ENCODE peak calls at places on chromosomes 4 and X, in nine cellular contexts. One of them, this sample, is unnamed. For H3K4me1, the result is how much of the 10 kb centered on the place peaks cover.

GRCh38 chr4:123452585-123452984 is 56.0 kb downstream of the SPRY1 start:
- DNase-seq in testis: peak
- DNase-seq in foreskin keratinocyte: peak
- DNase-seq in mucosa of descending colon: peak
- DNase-seq in lung: peak
- DNase-seq in IMR-90: peak
- DNase-seq in CD4-positive, CD25-positive, alpha-beta regulatory T cell: no peak
- DNase-seq in mesendoderm: no peak
- DNase-seq in spleen: no peak
- DNase-seq in this sample: peak

GRCh38 chr4:730511-730910 is 24.9 kb downstream of the PCGF3 start:
- DNase-seq in testis: no peak
- DNase-seq in foreskin keratinocyte: no peak
- DNase-seq in mucosa of descending colon: no peak
- DNase-seq in lung: no peak
- DNase-seq in IMR-90: no peak
- DNase-seq in CD4-positive, CD25-positive, alpha-beta regulatory T cell: no peak
- DNase-seq in mesendoderm: no peak
- DNase-seq in spleen: no peak
- DNase-seq in this sample: no peak

GRCh38 chr4:138996090-138996489 is 19.5 kb upstream of the NOCT start:
- DNase-seq in testis: no peak
- DNase-seq in foreskin keratinocyte: no peak
- DNase-seq in mucosa of descending colon: no peak
- DNase-seq in lung: no peak
- DNase-seq in IMR-90: no peak
- DNase-seq in CD4-positive, CD25-positive, alpha-beta regulatory T cell: no peak
- DNase-seq in mesendoderm: peak
- DNase-seq in spleen: no peak
- DNase-seq in this sample: no peak

GRCh38 chrX:53317365-53318069 is 36.1 kb upstream of the IQSEC2 start:
- DNase-seq in testis: peak
- DNase-seq in foreskin keratinocyte: no peak
- DNase-seq in mucosa of descending colon: peak
- DNase-seq in lung: peak
- DNase-seq in IMR-90: peak
- DNase-seq in CD4-positive, CD25-positive, alpha-beta regulatory T cell: peak
- DNase-seq in mesendoderm: peak
- DNase-seq in spleen: peak
- DNase-seq in this sample: no peak

GRCh38 chr4:57182132-57182874 is 72.1 kb upstream of the IGFBP7 start:
- DNase-seq in testis: peak
- DNase-seq in foreskin keratinocyte: no peak
- DNase-seq in mucosa of descending colon: peak
- DNase-seq in lung: no peak
- DNase-seq in IMR-90: no peak
- DNase-seq in CD4-positive, CD25-positive, alpha-beta regulatory T cell: no peak
- DNase-seq in mesendoderm: no peak
- DNase-seq in spleen: no peak
- DNase-seq in this sample: no peak

GRCh38 chr4:48340276-48340904 is 939 bp upstream of the SLAIN2 start:
- DNase-seq in testis: no peak
- DNase-seq in foreskin keratinocyte: peak
- DNase-seq in mucosa of descending colon: peak
- DNase-seq in lung: no peak
- DNase-seq in IMR-90: peak
- DNase-seq in CD4-positive, CD25-positive, alpha-beta regulatory T cell: no peak
- DNase-seq in mesendoderm: peak
- DNase-seq in spleen: no peak
- DNase-seq in this sample: no peak

GRCh38 chrX:40415675-40416074 is 165.1 kb upstream of the ATP6AP2 start:
- DNase-seq in testis: no peak
- DNase-seq in foreskin keratinocyte: no peak
- DNase-seq in mucosa of descending colon: no peak
- DNase-seq in lung: no peak
- DNase-seq in IMR-90: no peak
- DNase-seq in CD4-positive, CD25-positive, alpha-beta regulatory T cell: no peak
- DNase-seq in mesendoderm: no peak
- DNase-seq in spleen: no peak
- DNase-seq in this sample: no peak

GRCh38 chr4:63349674-63350025 is 1059.6 kb downstream of the TECRL start:
- DNase-seq in testis: peak
- DNase-seq in foreskin keratinocyte: no peak
- DNase-seq in mucosa of descending colon: no peak
- DNase-seq in lung: no peak
- DNase-seq in IMR-90: no peak
- DNase-seq in CD4-positive, CD25-positive, alpha-beta regulatory T cell: no peak
- DNase-seq in mesendoderm: no peak
- DNase-seq in spleen: no peak
- DNase-seq in this sample: no peak

GRCh38 chrX:87518504-87518903 is 902 bp downstream of the KLHL4 start:
- DNase-seq in testis: no peak
- DNase-seq in foreskin keratinocyte: no peak
- DNase-seq in mucosa of descending colon: no peak
- DNase-seq in lung: no peak
- DNase-seq in IMR-90: peak
- DNase-seq in CD4-positive, CD25-positive, alpha-beta regulatory T cell: no peak
- DNase-seq in mesendoderm: no peak
- DNase-seq in spleen: no peak
- DNase-seq in this sample: no peak

GRCh38 chr4:67885727-67886126 is 1.9 kb upstream of the TMPRSS11D start:
- DNase-seq in testis: no peak
- DNase-seq in foreskin keratinocyte: peak
- DNase-seq in mucosa of descending colon: no peak
- DNase-seq in lung: no peak
- DNase-seq in IMR-90: peak
- DNase-seq in CD4-positive, CD25-positive, alpha-beta regulatory T cell: no peak
- DNase-seq in mesendoderm: peak
- DNase-seq in spleen: no peak
- DNase-seq in this sample: peak

GRCh38 chr4:112173593-112174559 is 28.6 kb downstream of the FAM241A start:
- DNase-seq in testis: no peak
- DNase-seq in foreskin keratinocyte: peak
- DNase-seq in mucosa of descending colon: no peak
- DNase-seq in lung: no peak
- DNase-seq in IMR-90: no peak
- DNase-seq in CD4-positive, CD25-positive, alpha-beta regulatory T cell: no peak
- DNase-seq in mesendoderm: no peak
- DNase-seq in spleen: no peak
- DNase-seq in this sample: no peak

GRCh38 chr4:7828011-7828720 is 111.5 kb downstream of the AFAP1 start:
- DNase-seq in testis: peak
- DNase-seq in foreskin keratinocyte: peak
- DNase-seq in mucosa of descending colon: peak
- DNase-seq in lung: peak
- DNase-seq in IMR-90: peak
- DNase-seq in CD4-positive, CD25-positive, alpha-beta regulatory T cell: peak
- DNase-seq in mesendoderm: peak
- DNase-seq in spleen: no peak
- DNase-seq in this sample: peak

GRCh38 chr4:122679946-122680345 is 52.6 kb upstream of the BBS12 start:
- DNase-seq in testis: no peak
- DNase-seq in foreskin keratinocyte: no peak
- DNase-seq in mucosa of descending colon: no peak
- DNase-seq in lung: no peak
- DNase-seq in IMR-90: peak
- DNase-seq in CD4-positive, CD25-positive, alpha-beta regulatory T cell: no peak
- DNase-seq in mesendoderm: no peak
- DNase-seq in spleen: no peak
- DNase-seq in this sample: no peak

GRCh38 chr4:22692736-22693135 is at the start of gene GBA3:
- DNase-seq in testis: no peak
- DNase-seq in foreskin keratinocyte: no peak
- DNase-seq in mucosa of descending colon: peak
- DNase-seq in lung: no peak
- DNase-seq in IMR-90: no peak
- DNase-seq in CD4-positive, CD25-positive, alpha-beta regulatory T cell: no peak
- DNase-seq in mesendoderm: peak
- DNase-seq in spleen: no peak
- DNase-seq in this sample: no peak

GRCh38 chr4:19301527-19301926 is 950.2 kb upstream of the SLIT2 start:
- DNase-seq in testis: no peak
- DNase-seq in foreskin keratinocyte: no peak
- DNase-seq in mucosa of descending colon: no peak
- DNase-seq in lung: no peak
- DNase-seq in IMR-90: no peak
- DNase-seq in CD4-positive, CD25-positive, alpha-beta regulatory T cell: no peak
- DNase-seq in mesendoderm: peak
- DNase-seq in spleen: no peak
- DNase-seq in this sample: no peak

GRCh38 chr4:28105271-28105859 is 1244.7 kb downstream of the STIM2 start:
- DNase-seq in testis: no peak
- DNase-seq in foreskin keratinocyte: no peak
- DNase-seq in mucosa of descending colon: no peak
- DNase-seq in lung: no peak
- DNase-seq in IMR-90: no peak
- DNase-seq in CD4-positive, CD25-positive, alpha-beta regulatory T cell: no peak
- DNase-seq in mesendoderm: no peak
- DNase-seq in spleen: no peak
- DNase-seq in this sample: no peak

GRCh38 chr4:82044141-82044993 is 329.4 kb downstream of the HNRNPD start:
- DNase-seq in testis: peak
- DNase-seq in foreskin keratinocyte: peak
- DNase-seq in mucosa of descending colon: peak
- DNase-seq in lung: peak
- DNase-seq in IMR-90: peak
- DNase-seq in CD4-positive, CD25-positive, alpha-beta regulatory T cell: no peak
- DNase-seq in mesendoderm: peak
- DNase-seq in spleen: peak
- DNase-seq in this sample: peak

DNA sequence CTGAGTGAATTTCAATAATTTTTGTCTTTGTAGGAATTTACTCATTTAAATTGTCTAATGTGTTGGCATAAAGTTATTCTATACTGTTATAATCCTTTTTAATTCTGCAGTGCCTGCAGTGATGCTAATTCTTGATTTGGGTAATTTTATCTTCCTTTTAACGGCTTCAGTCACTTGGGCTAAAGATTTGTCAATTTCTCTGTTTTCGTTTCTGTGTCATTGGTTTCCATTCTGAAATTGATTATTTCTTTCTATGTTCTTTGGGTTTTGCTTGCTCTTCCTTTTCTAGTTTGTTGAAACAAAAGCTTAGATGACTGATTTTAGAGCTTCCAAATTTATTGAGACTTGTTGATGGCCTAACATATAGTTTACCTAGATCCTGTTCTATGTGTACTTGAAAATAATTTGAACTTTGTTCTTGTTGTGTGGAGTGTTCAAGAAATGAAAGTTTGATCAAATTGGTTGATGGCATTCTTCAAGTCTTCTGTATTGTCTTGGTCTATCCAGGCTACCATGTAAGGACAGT is 89.4 kb downstream of the TNIP2 start:
- DNase-seq in testis: no peak
- DNase-seq in foreskin keratinocyte: no peak
- DNase-seq in mucosa of descending colon: no peak
- DNase-seq in lung: no peak
- DNase-seq in IMR-90: no peak
- DNase-seq in CD4-positive, CD25-positive, alpha-beta regulatory T cell: peak
- DNase-seq in mesendoderm: no peak
- DNase-seq in spleen: no peak
- DNase-seq in this sample: no peak
- H3K4me1 ChIP-seq in testis: under half
- H3K4me1 ChIP-seq in foreskin keratinocyte: under half
- H3K4me1 ChIP-seq in mucosa of descending colon: under half
- H3K4me1 ChIP-seq in lung: under half
- H3K4me1 ChIP-seq in IMR-90: under half
- H3K4me1 ChIP-seq in CD4-positive, CD25-positive, alpha-beta regulatory T cell: under half
- H3K4me1 ChIP-seq in mesendoderm: under half
- H3K4me1 ChIP-seq in spleen: under half
- H3K4me1 ChIP-seq in this sample: under half

GRCh38 chr4:153773236-153773690 is 13.4 kb upstream of the RNF175 start:
- DNase-seq in testis: no peak
- DNase-seq in foreskin keratinocyte: no peak
- DNase-seq in mucosa of descending colon: no peak
- DNase-seq in lung: no peak
- DNase-seq in IMR-90: no peak
- DNase-seq in CD4-positive, CD25-positive, alpha-beta regulatory T cell: no peak
- DNase-seq in mesendoderm: peak
- DNase-seq in spleen: no peak
- DNase-seq in this sample: no peak
- H3K4me1 ChIP-seq in testis: under half
- H3K4me1 ChIP-seq in foreskin keratinocyte: under half
- H3K4me1 ChIP-seq in mucosa of descending colon: under half
- H3K4me1 ChIP-seq in lung: under half
- H3K4me1 ChIP-seq in IMR-90: under half
- H3K4me1 ChIP-seq in CD4-positive, CD25-positive, alpha-beta regulatory T cell: under half
- H3K4me1 ChIP-seq in mesendoderm: under half
- H3K4me1 ChIP-seq in spleen: under half
- H3K4me1 ChIP-seq in this sample: under half

DNA sequence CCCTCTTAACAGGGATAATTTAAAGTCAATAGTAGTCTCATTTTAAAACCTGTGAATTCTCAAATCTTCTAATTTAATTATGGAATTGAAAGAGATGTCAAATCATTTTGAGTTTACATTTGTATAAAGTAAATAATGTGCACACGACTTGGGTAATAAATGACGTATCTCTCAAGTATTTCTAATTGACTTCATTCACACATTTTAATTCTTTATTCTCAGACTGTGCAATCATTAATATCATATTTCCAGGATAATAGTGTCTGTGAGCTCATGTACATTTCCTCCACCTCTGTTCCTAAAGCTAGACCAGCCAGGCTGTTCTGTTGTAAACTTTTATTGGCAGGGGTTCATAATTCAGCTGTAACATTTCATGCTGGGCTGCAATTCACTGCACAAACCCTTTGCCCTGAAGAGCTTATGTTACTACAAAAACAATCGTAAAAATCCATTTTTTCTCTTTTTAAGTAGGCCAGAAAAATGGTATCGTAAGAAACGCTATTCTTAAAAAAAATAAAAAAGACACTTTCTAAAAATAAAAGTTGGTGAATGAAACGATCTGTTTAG is 1103.1 kb upstream of the TENM3 start:
- DNase-seq in testis: no peak
- DNase-seq in foreskin keratinocyte: no peak
- DNase-seq in mucosa of descending colon: no peak
- DNase-seq in lung: no peak
- DNase-seq in IMR-90: no peak
- DNase-seq in CD4-positive, CD25-positive, alpha-beta regulatory T cell: no peak
- DNase-seq in mesendoderm: no peak
- DNase-seq in spleen: no peak
- DNase-seq in this sample: no peak
- H3K4me1 ChIP-seq in testis: under half
- H3K4me1 ChIP-seq in foreskin keratinocyte: under half
- H3K4me1 ChIP-seq in mucosa of descending colon: under half
- H3K4me1 ChIP-seq in lung: under half
- H3K4me1 ChIP-seq in IMR-90: under half
- H3K4me1 ChIP-seq in CD4-positive, CD25-positive, alpha-beta regulatory T cell: under half
- H3K4me1 ChIP-seq in mesendoderm: under half
- H3K4me1 ChIP-seq in spleen: under half
- H3K4me1 ChIP-seq in this sample: under half

DNA sequence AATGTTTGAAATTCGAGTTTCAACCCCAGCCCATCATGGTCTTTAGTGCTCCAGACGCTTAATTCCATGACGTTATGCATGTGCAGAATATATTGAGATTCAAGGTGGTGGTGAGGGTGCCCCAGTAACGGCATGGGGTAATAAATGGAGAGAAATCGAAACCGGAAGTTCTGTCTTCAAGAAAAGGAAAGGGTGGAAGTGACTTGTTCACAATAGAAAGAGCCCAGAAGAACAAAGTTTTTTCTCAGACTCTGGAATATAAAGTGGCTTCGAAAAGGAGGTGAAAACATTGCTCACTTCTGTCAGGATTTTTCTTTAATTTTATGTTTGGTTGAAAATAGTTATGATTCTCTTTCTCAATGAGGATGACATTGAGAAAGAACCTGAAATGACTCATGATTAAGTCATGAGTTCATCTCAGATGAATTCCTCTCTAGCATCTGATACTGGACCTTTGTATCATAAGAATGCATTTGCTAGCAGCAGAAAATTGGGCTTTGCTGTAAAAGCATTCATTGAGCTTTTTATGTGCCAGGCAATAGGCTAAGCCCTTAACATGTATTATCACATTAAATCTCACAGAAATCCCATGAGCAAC is 798 bp upstream of the DDX60L start:
- DNase-seq in testis: peak
- DNase-seq in foreskin keratinocyte: peak
- DNase-seq in mucosa of descending colon: peak
- DNase-seq in lung: no peak
- DNase-seq in IMR-90: peak
- DNase-seq in CD4-positive, CD25-positive, alpha-beta regulatory T cell: peak
- DNase-seq in mesendoderm: no peak
- DNase-seq in spleen: no peak
- DNase-seq in this sample: no peak
- H3K4me1 ChIP-seq in testis: under half
- H3K4me1 ChIP-seq in foreskin keratinocyte: under half
- H3K4me1 ChIP-seq in mucosa of descending colon: under half
- H3K4me1 ChIP-seq in lung: under half
- H3K4me1 ChIP-seq in IMR-90: under half
- H3K4me1 ChIP-seq in CD4-positive, CD25-positive, alpha-beta regulatory T cell: under half
- H3K4me1 ChIP-seq in mesendoderm: under half
- H3K4me1 ChIP-seq in spleen: under half
- H3K4me1 ChIP-seq in this sample: under half

This sample was measured in RWPE2.